ENCODE peak calls at places on chromosomes 7 and 10, in six cellular contexts. X, R, S, G, B and H are unnamed samples.

GRCh38 chr7:2632717-2633537 is 1.1 kb downstream of the TTYH3 start:
- DNase-seq in R (peak; percentile 76), S (peak; percentile 67), X (peak; percentile 45), B (peak; percentile 63), G (peak; percentile 69), H (peak; percentile 65)

GRCh38 chr7:73850212-73850611 is 7.9 kb upstream of the METTL27 start:
- DNase-seq in S (no peak), B (no peak), X (no peak), G (no peak), R (no peak), H (no peak)

GRCh38 chr10:102410427-102411073 is 8.0 kb downstream of the PSD start:
- DNase-seq in G (no peak), S (no peak), B (no peak), X (peak; percentile 63), R (no peak), H (peak; percentile 54)

GRCh38 chr7:55351263-55351662 is 13.9 kb upstream of the LANCL2 start:
- DNase-seq in X (no peak), G (no peak), B (no peak), S (no peak), R (no peak), H (no peak)

GRCh38 chr7:80150621-80151273 is 16.1 kb downstream of the GNAI1 start:
- DNase-seq in B (no peak), X (no peak), S (no peak), G (peak; percentile 54), R (no peak), H (no peak)

GRCh38 chr10:88157981-88158465 is 294.6 kb downstream of the PTEN start:
- DNase-seq in S (peak; percentile 31), R (no peak), B (no peak), G (peak; percentile 96), X (no peak), H (peak; percentile 61)

GRCh38 chr7:99489235-99489634 is 10.8 kb downstream of the ZNF394 start:
- DNase-seq in X (no peak), R (no peak), G (no peak), B (no peak), S (no peak), H (no peak)

GRCh38 chr7:65251851-65252620 is 121.6 kb upstream of the ZNF92 start:
- DNase-seq in X (no peak), S (no peak), G (peak; percentile 19), R (peak; percentile 53), B (peak; percentile 35), H (no peak)

GRCh38 chr7:158494643-158495042 is 93.0 kb downstream of the PTPRN2 start:
- DNase-seq in X (no peak), R (no peak), G (no peak), B (no peak), S (no peak), H (no peak)

GRCh38 chr10:119358567-119358966 is 151.2 kb downstream of the GRK5 start:
- DNase-seq in X (no peak), S (no peak), B (no peak), G (no peak), R (no peak), H (no peak)

GRCh38 chr7:75565129-75565528 is 73.0 kb downstream of the SPDYE5 start:
- DNase-seq in R (no peak), X (no peak), S (peak; percentile 36), B (no peak), G (peak; percentile 93), H (peak; percentile 47)

GRCh38 chr10:50260791-50261281 is 9.5 kb upstream of the ASAH2 start:
- DNase-seq in R (no peak), S (no peak), B (no peak), G (peak; percentile 11), X (no peak), H (no peak)

GRCh38 chr10:118465300-118465874 is 123.3 kb upstream of the FAM204A start:
- DNase-seq in X (no peak), B (no peak), S (no peak), G (no peak), R (no peak), H (no peak)

GRCh38 chr7:44388089-44388970 is 62.9 kb upstream of the CAMK2B start:
- DNase-seq in B (no peak), S (no peak), G (no peak), R (peak; percentile 7), X (no peak), H (no peak)

GRCh38 chr7:92750440-92750839 is 85.9 kb downstream of the CDK6 start:
- DNase-seq in R (no peak), X (no peak), S (no peak), G (peak; percentile 85), B (no peak), H (no peak)

GRCh38 chr10:96509017-96509641 is 4.6 kb downstream of the TLL2 start:
- DNase-seq in B (no peak), S (no peak), X (no peak), R (no peak), G (peak; percentile 78), H (no peak)

GRCh38 chr10:71729023-71729649 is 9.6 kb upstream of the C10orf105 start:
- DNase-seq in S (no peak), R (peak; percentile 93), B (peak; percentile 77), G (no peak), X (no peak), H (no peak)

GRCh38 chr10:61732635-61733278 is 70.0 kb downstream of the CABCOCO1 start:
- DNase-seq in R (no peak), G (no peak), X (no peak), B (no peak), S (no peak), H (no peak)

GRCh38 chr10:126392068-126392467 is 3.8 kb upstream of the ADAM12 start:
- DNase-seq in S (no peak), R (no peak), X (no peak), B (no peak), G (no peak), H (no peak)

GRCh38 chr10:126391162-126391880 is 3.0 kb upstream of the ADAM12 start:
- DNase-seq in R (no peak), X (no peak), G (peak; percentile 41), S (no peak), B (no peak), H (no peak)

GRCh38 chr10:126390324-126390723 is 2.0 kb upstream of the ADAM12 start:
- DNase-seq in X (no peak), S (no peak), G (no peak), R (no peak), B (no peak), H (no peak)

GRCh38 chr10:126387041-126387908 is 1.0 kb downstream of the ADAM12 start:
- DNase-seq in B (peak; percentile 44), R (peak; percentile 76), G (peak; percentile 72), X (no peak), S (peak; percentile 81), H (peak; percentile 66)

DNA sequence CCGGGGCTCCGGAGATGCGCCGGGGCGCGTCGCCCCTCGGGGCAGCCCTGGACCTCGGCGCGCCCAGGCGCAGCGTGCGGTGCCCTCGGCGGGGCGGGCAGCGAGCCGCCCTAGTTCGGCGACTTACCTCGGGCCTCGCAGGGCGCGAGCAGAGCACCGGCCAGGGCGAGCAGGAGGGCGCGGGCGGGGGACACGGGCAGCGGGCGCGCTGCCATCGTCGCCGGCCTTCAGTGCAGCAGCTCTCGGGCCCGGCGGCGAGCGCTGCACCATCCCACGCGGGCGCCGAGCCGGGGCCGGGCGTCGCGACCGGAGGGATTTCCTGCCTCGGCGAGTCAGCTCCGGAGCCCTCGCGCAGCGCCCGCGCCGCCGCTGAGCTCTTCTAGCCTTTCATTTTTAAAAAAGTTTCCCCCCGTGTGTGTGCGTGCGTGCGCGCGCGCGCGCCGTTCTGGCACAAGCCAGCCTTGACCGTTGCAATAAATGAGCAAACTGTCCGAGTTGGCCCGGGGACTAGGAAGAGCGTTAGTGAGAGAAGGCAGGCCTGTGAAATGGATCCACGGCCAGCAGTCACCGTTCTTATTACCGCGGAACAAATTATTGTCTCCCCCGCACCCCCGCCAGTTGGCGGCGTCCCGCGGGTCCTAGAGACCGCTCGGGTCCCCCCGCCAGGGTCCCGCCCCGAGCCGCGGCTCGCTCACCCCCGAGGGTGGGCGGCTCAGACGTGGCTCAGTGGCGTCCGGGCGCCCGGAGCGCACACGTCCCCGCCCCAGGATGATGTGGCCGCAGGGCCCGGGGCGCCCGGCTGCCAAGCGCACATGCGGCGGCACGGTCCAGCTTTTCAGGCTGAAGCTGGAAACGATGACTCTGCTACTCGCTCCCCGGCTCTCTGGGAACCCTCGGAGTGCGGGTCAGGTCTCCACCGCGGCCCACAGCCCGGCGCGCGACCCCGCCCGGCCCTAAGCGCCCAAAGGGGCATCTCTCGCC is at the start of gene ADAM12:
- DNase-seq in G (peak; percentile 68), R (no peak), B (peak; percentile 49), S (peak; percentile 70), X (no peak), H (peak; percentile 17)
- H3K4me3 ChIP-seq in G (peak within 1 kb of the TSS; percentile 64), R (peak within 1 kb of the TSS; percentile 30), B (peak within 1 kb of the TSS; percentile 63), S (peak within 1 kb of the TSS; percentile 36), X (no peak within 1 kb of the TSS), H (peak within 1 kb of the TSS; percentile 12)

GRCh38 chr10:46323176-46323575 is 36.4 kb downstream of the ANTXRL start:
- DNase-seq in G (no peak), S (no peak), B (no peak), X (no peak), R (no peak), H (no peak)
- H3K4me1 ChIP-seq in G (peaks cover 5% of the 10 kb centered on the region), S (no peaks in the 10 kb centered on the region), B (peaks cover 11% of the 10 kb centered on the region), X (no peaks in the 10 kb centered on the region), R (no peaks in the 10 kb centered on the region), H (no peaks in the 10 kb centered on the region)

GRCh38 chr7:156944876-156945275 is 4.6 kb upstream of the NOM1 start:
- DNase-seq in B (no peak), R (no peak), X (no peak), S (no peak), G (no peak), H (no peak)

GRCh38 chr7:156947120-156947843 is 2.2 kb upstream of the NOM1 start:
- DNase-seq in X (no peak), G (no peak), S (no peak), B (no peak), R (no peak), H (no peak)

GRCh38 chr7:156949541-156950380 is at the start of gene NOM1:
- DNase-seq in B (peak; percentile 92), G (peak; percentile 74), S (peak; percentile 85), R (peak; percentile 90), X (peak; percentile 87), H (peak; percentile 89)

GRCh38 chr7:156950381-156950858 is 908 bp downstream of the NOM1 start:
- DNase-seq in X (no peak), R (no peak), B (no peak), G (peak; percentile 3), S (no peak), H (no peak)

DNA sequence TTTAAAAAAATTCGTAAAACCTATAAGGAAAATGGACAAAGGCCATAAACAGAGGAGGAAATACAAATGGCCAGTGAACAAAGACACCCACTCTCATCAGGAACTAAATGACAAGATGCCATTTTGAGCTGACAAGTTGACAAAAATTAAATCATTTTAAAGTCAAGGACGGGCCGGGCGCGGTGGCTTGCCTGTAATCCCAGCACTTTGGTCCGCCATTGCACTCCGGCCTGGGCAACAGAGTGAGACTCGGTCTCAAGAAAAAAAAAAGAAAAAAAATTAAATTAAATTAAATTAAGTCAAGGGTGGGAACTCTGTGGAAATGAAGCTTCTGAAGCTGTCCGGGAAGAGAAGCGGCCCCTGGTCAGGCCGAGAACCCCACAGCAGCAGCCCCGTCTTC is 1.2 kb upstream of the NOM1 start:
- DNase-seq in X (no peak), R (no peak), S (no peak), G (no peak), B (no peak), H (no peak)
- H3K4me3 ChIP-seq in X (no peak overlapping the region), R (peak overlapping the region; percentile 99), S (no peak overlapping the region), G (no peak overlapping the region), B (peak overlapping the region; percentile 89), H (no peak overlapping the region)

DNA sequence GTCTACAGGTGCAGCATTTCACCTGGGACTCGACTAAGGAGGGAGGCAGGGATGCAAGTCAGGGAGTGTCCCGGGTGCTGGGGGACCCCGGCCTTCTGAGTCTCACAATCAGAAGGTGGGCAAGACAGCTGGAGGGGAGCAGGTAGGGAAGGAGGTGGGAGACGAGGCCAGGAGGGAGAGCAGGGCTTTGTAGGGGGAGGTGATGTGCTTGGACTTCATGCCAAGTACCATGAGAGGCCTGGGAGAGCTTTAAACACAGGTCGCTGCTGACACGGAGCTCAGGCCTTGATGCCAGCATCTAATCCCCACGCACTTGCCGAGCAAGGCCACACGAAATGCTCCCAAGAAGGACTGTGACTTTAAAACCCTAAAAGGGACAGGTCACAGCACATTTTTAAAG is 244.7 kb downstream of the ADARB2 start:
- DNase-seq in S (no peak), X (no peak), R (no peak), G (no peak), B (no peak), H (no peak)
- H3K4me1 ChIP-seq in S (no peaks in the 10 kb centered on the region), X (no peaks in the 10 kb centered on the region), R (no peaks in the 10 kb centered on the region), G (no peaks in the 10 kb centered on the region), B (no peaks in the 10 kb centered on the region), H (no peaks in the 10 kb centered on the region)